ENCODE peak calls at places on chromosome 6, in seven cellular contexts. V, C, I, G, N, R and A are unnamed samples.

GRCh38 chr6:21228411-21228810 is 365.1 kb upstream of the SOX4 start:
- DNase-seq in V (no peak), C (no peak), I (no peak), G (no peak), N (no peak), R (no peak), A (no peak)

GRCh38 chr6:97669191-97669651 is 386.2 kb upstream of the MMS22L start:
- DNase-seq in V (peak), C (peak), I (no peak), G (no peak), N (peak), R (peak), A (peak)

GRCh38 chr6:30725713-30726505 is 5.8 kb downstream of the TUBB start:
- DNase-seq in V (no peak), C (no peak), I (no peak), G (no peak), N (peak), R (peak), A (no peak)

GRCh38 chr6:122068291-122068769 is 331.1 kb upstream of the HSF2 start:
- DNase-seq in V (no peak), C (no peak), I (no peak), G (no peak), N (no peak), R (no peak), A (no peak)

GRCh38 chr6:3390698-3391097 is 66.2 kb downstream of the SLC22A23 start:
- DNase-seq in V (no peak), C (no peak), I (peak), G (no peak), N (no peak), R (no peak), A (no peak)

GRCh38 chr6:3159805-3160781 is 2.7 kb upstream of the TUBB2A start:
- DNase-seq in V (no peak), C (no peak), I (peak), G (peak), N (no peak), R (no peak), A (no peak)

GRCh38 chr6:6820688-6821238 is 232.2 kb downstream of the LY86 start:
- DNase-seq in V (no peak), C (no peak), I (no peak), G (no peak), N (no peak), R (no peak), A (no peak)

GRCh38 chr6:33172307-33173227 is 19.7 kb downstream of the COL11A2 start:
- DNase-seq in V (no peak), C (no peak), I (peak), G (peak), N (peak), R (no peak), A (peak)

GRCh38 chr6:36419295-36419694 is 23.4 kb downstream of the PXT1 start:
- DNase-seq in V (no peak), C (no peak), I (no peak), G (no peak), N (no peak), R (no peak), A (no peak)

GRCh38 chr6:68716605-68717004 is 81.5 kb downstream of the ADGRB3 start:
- DNase-seq in V (no peak), C (no peak), I (no peak), G (no peak), N (no peak), R (no peak), A (no peak)

GRCh38 chr6:75436869-75437268 is 56.7 kb downstream of the FILIP1 start:
- DNase-seq in V (no peak), C (no peak), I (no peak), G (no peak), N (no peak), R (no peak), A (no peak)

GRCh38 chr6:165664553-165665383 is 1.7 kb upstream of the PDE10A start:
- DNase-seq in V (no peak), C (no peak), I (no peak), G (no peak), N (no peak), R (no peak), A (no peak)

GRCh38 chr6:41694815-41695536 is 40.4 kb downstream of the TFEB start:
- DNase-seq in V (no peak), C (no peak), I (no peak), G (no peak), N (no peak), R (no peak), A (no peak)

GRCh38 chr6:164097557-164098398 is 683.3 kb downstream of the QKI start:
- DNase-seq in V (no peak), C (no peak), I (no peak), G (no peak), N (no peak), R (no peak), A (no peak)

GRCh38 chr6:14272111-14273085 is 154.8 kb downstream of the CD83 start:
- DNase-seq in V (no peak), C (no peak), I (no peak), G (no peak), N (peak), R (no peak), A (no peak)

DNA sequence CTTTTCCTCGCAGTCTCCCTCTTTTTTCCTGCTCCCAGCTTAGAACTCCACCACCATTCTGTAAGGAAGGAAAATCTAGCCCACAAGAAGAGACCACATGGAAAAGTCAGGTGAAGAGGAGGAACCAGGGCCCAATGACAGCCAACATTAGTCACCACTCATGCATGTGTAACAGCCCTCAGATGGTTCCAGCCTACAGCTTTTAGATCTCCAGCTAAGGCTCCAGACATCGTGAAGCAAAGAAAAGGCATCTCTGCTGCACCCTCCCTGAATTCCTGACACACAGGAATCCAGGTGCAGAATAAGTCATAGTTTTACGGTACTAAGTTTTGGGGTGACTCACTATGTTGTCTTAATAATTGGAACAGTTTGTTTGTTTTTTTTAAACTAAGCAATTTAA is 25.6 kb downstream of the DCDC2 start:
- DNase-seq in V (no peak), C (no peak), I (no peak), G (peak), N (no peak), R (no peak), A (no peak)
- TF ChIP-seq TAF1 in V (no peak), C (no peak), I (no peak), G (no peak), N (no peak), R (no peak), A (no peak)

DNA sequence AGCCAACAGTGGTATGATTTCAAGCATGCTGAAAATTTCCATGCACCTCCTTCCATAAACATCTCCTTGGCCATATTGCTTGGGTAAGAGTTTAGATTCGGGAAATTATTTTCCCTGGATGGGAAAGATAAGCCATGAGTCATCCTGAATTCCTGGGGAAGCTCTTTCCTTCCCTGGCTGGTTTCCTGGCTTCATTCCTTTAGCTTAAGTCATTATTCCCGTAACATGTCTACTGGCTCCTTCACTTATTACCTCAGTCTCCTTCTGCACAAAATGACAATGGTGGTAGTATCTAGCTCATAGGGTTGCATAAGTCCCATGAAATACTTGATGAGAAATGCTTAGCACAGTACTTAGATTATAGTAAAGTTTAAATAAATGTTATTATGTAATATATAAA is 27.6 kb downstream of the TINAG start:
- DNase-seq in V (no peak), C (no peak), I (no peak), G (peak), N (no peak), R (peak), A (no peak)
- TF ChIP-seq TAF1 in V (no peak), C (no peak), I (no peak), G (no peak), N (no peak), R (no peak), A (no peak)

DNA sequence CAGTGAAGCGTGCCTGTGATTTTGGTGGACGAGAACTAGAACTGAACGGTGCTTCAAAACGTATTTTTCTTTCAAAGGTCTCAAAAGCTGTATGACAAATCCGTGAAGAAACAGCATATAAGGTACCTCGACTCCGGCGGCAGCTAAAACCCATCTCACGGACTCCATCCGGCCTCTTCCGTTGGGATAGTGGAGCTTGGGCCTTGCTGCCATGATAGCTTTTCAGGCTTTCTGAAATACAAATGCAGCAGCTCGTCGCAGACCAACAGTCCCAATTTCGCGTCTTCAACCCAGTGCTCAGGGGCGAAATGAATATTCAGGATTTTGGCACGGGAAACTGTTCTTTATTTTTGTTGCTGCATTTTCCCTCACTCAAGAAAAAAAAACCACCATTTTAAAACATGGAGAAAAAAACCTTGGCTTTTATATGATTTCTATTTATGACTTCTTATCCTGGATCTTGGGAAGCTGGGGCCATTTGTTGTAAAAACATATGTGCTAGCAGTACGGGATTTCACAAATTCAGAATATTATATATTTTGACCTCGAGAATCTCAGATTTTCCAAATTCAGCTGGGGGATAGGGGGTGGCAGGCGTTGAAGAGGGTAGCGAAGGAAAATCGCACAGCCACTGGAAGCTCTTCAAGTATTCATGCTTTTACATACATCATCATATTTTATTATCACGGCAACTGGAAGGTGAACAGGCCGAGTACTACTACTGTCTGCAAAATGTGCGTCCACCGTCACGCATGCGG is 874 bp downstream of the GSTA4 start:
- DNase-seq in V (no peak), C (no peak), I (no peak), G (peak), N (no peak), R (peak), A (no peak)
- TF ChIP-seq TAF1 in V (no peak), C (no peak), I (no peak), G (no peak), N (no peak), R (peak), A (no peak)

GRCh38 chr6:158387036-158387435 is 74.8 kb downstream of the TULP4 start:
- DNase-seq in V (no peak), C (no peak), I (no peak), G (peak), N (no peak), R (no peak), A (no peak)
- TF ChIP-seq TAF1 in V (no peak), C (no peak), I (no peak), G (no peak), N (no peak), R (no peak), A (no peak)

GRCh38 chr6:167921831-167922230 is 75.6 kb upstream of the KIF25 start:
- DNase-seq in V (no peak), C (no peak), I (no peak), G (no peak), N (no peak), R (no peak), A (no peak)
- TF ChIP-seq TAF1 in V (no peak), C (no peak), I (no peak), G (no peak), N (no peak), R (no peak), A (no peak)

DNA sequence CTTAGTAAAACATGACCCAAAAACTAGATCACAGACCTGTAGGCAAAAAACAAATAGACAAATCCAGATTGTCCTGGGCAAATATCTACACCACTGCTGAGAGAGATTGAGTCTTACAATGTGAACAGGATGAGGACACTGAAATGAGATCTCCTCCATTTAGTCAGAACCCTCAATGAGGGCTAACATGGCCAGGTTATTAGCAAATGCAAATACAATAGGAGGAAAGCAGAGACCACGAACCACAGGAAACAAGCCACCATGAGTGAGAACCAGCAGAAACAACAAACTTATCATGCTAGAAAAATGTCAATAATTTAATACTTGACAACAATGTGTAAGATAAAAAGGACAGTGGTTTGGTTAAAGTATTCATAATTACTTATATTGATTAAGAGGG is 162.8 kb downstream of the SYNE1 start:
- DNase-seq in V (no peak), C (no peak), I (no peak), G (no peak), N (no peak), R (no peak), A (no peak)
- TF ChIP-seq TAF1 in V (no peak), C (no peak), I (no peak), G (no peak), N (no peak), R (no peak), A (no peak)

GRCh38 chr6:150303256-150303655 is 65.6 kb upstream of the IYD start:
- DNase-seq in V (no peak), C (no peak), I (no peak), G (no peak), N (no peak), R (no peak), A (no peak)

GRCh38 chr6:150302801-150303138 is 66.0 kb upstream of the IYD start:
- DNase-seq in V (no peak), C (no peak), I (no peak), G (no peak), N (no peak), R (no peak), A (no peak)

GRCh38 chr6:150304421-150304820 is 64.4 kb upstream of the IYD start:
- DNase-seq in V (no peak), C (no peak), I (no peak), G (no peak), N (no peak), R (no peak), A (no peak)

GRCh38 chr6:150299873-150300485 is 68.8 kb upstream of the IYD start:
- DNase-seq in V (no peak), C (no peak), I (no peak), G (no peak), N (no peak), R (no peak), A (no peak)

GRCh38 chr6:150301871-150302800 is 66.7 kb upstream of the IYD start:
- DNase-seq in V (peak), C (no peak), I (no peak), G (peak), N (no peak), R (no peak), A (peak)
- TF ChIP-seq TAF1 in V (no peak), C (no peak), I (no peak), G (no peak), N (no peak), R (no peak), A (no peak)